ENCODE peak calls at places on chromosomes 3 and 15, in four cellular contexts. G, I, U and W are unnamed samples.

GRCh38 chr15:53193149-53193548 is 403.0 kb upstream of the ONECUT1 start:
- DNase-seq in G (no peak), I (no peak), U (no peak), W (no peak)

GRCh38 chr15:77547801-77548607 is 84.7 kb downstream of the LINGO1 start:
- DNase-seq in G (no peak), I (no peak), U (no peak), W (no peak)

GRCh38 chr15:41661078-41661528 is 898 bp downstream of the MGA start:
- DNase-seq in I (no peak), G (no peak), U (no peak), W (peak)

GRCh38 chr3:38580450-38581382 is 68.8 kb downstream of the SCN5A start:
- DNase-seq in G (no peak), I (no peak), U (no peak), W (peak)

GRCh38 chr3:121482651-121483050 is 63.1 kb downstream of the POLQ start:
- DNase-seq in I (no peak), G (peak), U (no peak), W (no peak)

GRCh38 chr15:66997212-66997611 is 68.2 kb upstream of the SMAD3 start:
- DNase-seq in G (peak), I (no peak), U (no peak), W (no peak)

GRCh38 chr3:153163349-153164008 is 1.5 kb downstream of the RAP2B start:
- DNase-seq in I (no peak), U (no peak), G (peak), W (no peak)

GRCh38 chr15:81380668-81381067 is 6.7 kb upstream of the TMC3 start:
- DNase-seq in U (no peak), G (no peak), I (no peak), W (no peak)

GRCh38 chr15:43251863-43252241 is 14.9 kb downstream of the TGM5 start:
- DNase-seq in I (no peak), U (no peak), G (no peak), W (no peak)

GRCh38 chr3:70992131-70992530 is 591.4 kb downstream of the FOXP1 start:
- DNase-seq in G (no peak), U (no peak), I (no peak), W (no peak)

GRCh38 chr15:87167706-87168105 is 1088.0 kb downstream of the AGBL1 start:
- DNase-seq in U (no peak), G (no peak), I (no peak), W (no peak)

GRCh38 chr15:62782896-62783295 is 259.7 kb upstream of the TPM1 start:
- DNase-seq in I (no peak), U (no peak), G (peak), W (no peak)

GRCh38 chr3:74393426-74393825 is 221.0 kb downstream of the CNTN3 start:
- DNase-seq in U (no peak), I (no peak), G (no peak), W (no peak)

GRCh38 chr3:127194601-127195187 is 1.8 kb downstream of the PRR23E start:
- DNase-seq in G (no peak), I (no peak), U (no peak), W (no peak)

GRCh38 chr15:82850242-82850591 is 40.8 kb downstream of the WHAMM start:
- DNase-seq in I (no peak), G (peak), U (peak), W (peak)

GRCh38 chr3:197811343-197811742 is 20.3 kb downstream of the LRCH3 start:
- DNase-seq in G (peak), U (no peak), I (no peak), W (no peak)

GRCh38 chr3:14472471-14473351 is 67.4 kb downstream of the GRIP2 start:
- DNase-seq in I (peak), G (peak), U (no peak), W (no peak)

GRCh38 chr3:64612082-64612860 is 75.5 kb downstream of the ADAMTS9 start:
- DNase-seq in I (no peak), U (peak), G (peak), W (peak)

GRCh38 chr3:11382146-11382545 is 109.9 kb downstream of the ATG7 start:
- DNase-seq in U (no peak), G (no peak), I (no peak), W (no peak)

GRCh38 chr3:37030573-37030972 is 37.3 kb downstream of the MLH1 start:
- DNase-seq in G (no peak), I (no peak), U (no peak), W (no peak)

GRCh38 chr3:15958692-15959433 is 161.1 kb upstream of the ANKRD28 start:
- DNase-seq in U (no peak), I (no peak), G (no peak), W (no peak)

GRCh38 chr3:69986419-69986818 is 13.1 kb upstream of the SAMMSON start:
- DNase-seq in I (no peak), U (no peak), G (no peak), W (no peak)

GRCh38 chr3:140093742-140094141 is 158.8 kb downstream of the CLSTN2 start:
- DNase-seq in I (peak), G (peak), U (peak), W (no peak)

GRCh38 chr15:79373728-79374127 is 58.4 kb upstream of the MINAR1 start:
- DNase-seq in G (no peak), I (no peak), U (no peak), W (no peak)

GRCh38 chr15:49215768-49216739 is 46.0 kb downstream of the GALK2 start:
- DNase-seq in I (peak), U (peak), G (no peak), W (no peak)

GRCh38 chr3:132004571-132004970 is 30.2 kb downstream of the CPNE4 start:
- DNase-seq in I (no peak), U (no peak), G (peak), W (no peak)
- H3K4me3 ChIP-seq in I (no peak), U (no peak), G (no peak), W (no peak)

DNA sequence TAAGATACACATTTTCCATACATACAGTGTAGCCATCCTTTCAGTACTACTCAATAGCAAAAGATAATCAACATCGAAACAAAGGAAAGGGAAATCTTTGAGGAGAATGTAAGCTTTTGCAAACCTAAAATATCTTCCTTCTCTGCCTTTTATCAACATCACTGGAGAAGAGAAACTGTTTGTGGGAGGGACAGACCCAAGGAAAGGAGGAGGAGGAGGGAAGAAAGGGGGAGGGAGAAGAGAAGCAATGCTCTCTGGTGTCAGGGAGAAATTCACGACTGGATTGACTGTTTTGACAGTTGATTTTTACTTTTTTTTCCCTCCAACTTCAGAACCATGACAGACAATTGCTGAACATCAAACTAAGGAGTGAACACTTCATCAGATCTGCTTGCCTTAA is 133.3 kb downstream of the CD47 start:
- DNase-seq in U (no peak), G (no peak), I (no peak), W (no peak)
- TF ChIP-seq CTCF in U (no peak), G (no peak), I (no peak), W (no peak)

GRCh38 chr15:71691700-71692417 is 118.5 kb upstream of the NR2E3 start:
- DNase-seq in U (peak), I (no peak), G (peak), W (no peak)
- H3K4me3 ChIP-seq in U (no peak), I (no peak), G (no peak), W (no peak)

DNA sequence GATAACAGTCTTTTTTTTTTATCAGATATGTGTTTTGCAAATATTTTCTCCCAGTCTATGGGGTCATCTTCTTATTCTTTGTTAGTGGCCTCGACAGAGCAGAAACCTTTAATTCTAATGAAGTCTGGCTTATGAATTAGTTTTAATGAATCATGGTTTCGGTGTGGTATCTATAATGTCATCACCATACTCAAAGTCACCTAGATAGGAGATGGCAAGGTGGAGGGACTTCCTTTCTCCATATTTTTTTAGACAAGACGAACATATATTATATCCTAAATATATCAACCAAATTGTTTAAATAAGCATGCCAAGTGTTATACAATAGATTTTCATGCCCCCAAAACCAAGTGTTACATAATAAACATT is 60.4 kb downstream of the CD200 start:
- DNase-seq in G (no peak), I (no peak), U (no peak), W (no peak)
- TF ChIP-seq CTCF in G (no peak), I (no peak), U (no peak), W (no peak)

GRCh38 chr15:35465763-35466162 is 80.2 kb downstream of the DPH6 start:
- DNase-seq in I (no peak), G (no peak), U (no peak), W (no peak)

GRCh38 chr15:35471024-35471423 is 74.9 kb downstream of the DPH6 start:
- DNase-seq in G (no peak), I (no peak), U (no peak), W (no peak)

GRCh38 chr15:35466476-35466875 is 79.5 kb downstream of the DPH6 start:
- DNase-seq in G (no peak), U (no peak), I (no peak), W (no peak)

GRCh38 chr15:35470441-35470840 is 75.5 kb downstream of the DPH6 start:
- DNase-seq in U (no peak), G (no peak), I (no peak), W (no peak)
- H3K4me3 ChIP-seq in U (no peak), G (no peak), I (no peak), W (no peak)